ENCODE peak calls at places on chromosomes 12 and 14, in nine cellular contexts. S is CD8-positive, alpha-beta memory T cell; X is endothelial cell of umbilical vein; N is tibial nerve; H is tibial artery; U is colonic mucosa; J is CD8-positive, alpha-beta T cell; O is adrenal gland; M is neuronal stem cell. F is an unnamed sample.

GRCh38 chr14:34147461-34147860 is 196.6 kb upstream of the EGLN3 start:
- DNase-seq in U (no peak), X (no peak), J (no peak), O (no peak), M (no peak), S (no peak), N (no peak), H (no peak), F (no peak)

GRCh38 chr14:96167224-96168148 is 37.2 kb upstream of the BDKRB2 start:
- DNase-seq in S (no peak), U (peak), H (no peak), M (no peak), O (no peak), J (no peak), N (no peak), X (peak), F (no peak)

GRCh38 chr14:24630872-24631477 is 3.0 kb downstream of the GZMB start:
- DNase-seq in O (no peak), M (no peak), U (no peak), N (no peak), H (no peak), X (no peak), J (no peak), S (no peak), F (no peak)

GRCh38 chr14:99067141-99067920 is 204.7 kb downstream of the BCL11B start:
- DNase-seq in H (no peak), S (no peak), O (no peak), X (no peak), N (no peak), M (no peak), J (no peak), U (peak), F (no peak)

GRCh38 chr12:91732086-91732485 is 413.6 kb downstream of the BTG1 start:
- DNase-seq in U (no peak), O (no peak), J (no peak), X (no peak), N (no peak), M (no peak), H (no peak), S (no peak), F (no peak)

GRCh38 chr14:64493455-64493854 is 10.2 kb downstream of the ZBTB25 start:
- DNase-seq in M (no peak), J (no peak), H (no peak), U (no peak), N (no peak), S (no peak), O (no peak), X (no peak), F (no peak)

GRCh38 chr12:20370001-20370381 is 1.7 kb downstream of the PDE3A start:
- DNase-seq in M (no peak), H (peak), U (peak), N (peak), X (peak), S (no peak), J (no peak), O (no peak), F (no peak)

GRCh38 chr12:46830731-46831334 is 5.0 kb upstream of the SLC38A4 start:
- DNase-seq in X (no peak), O (peak), J (no peak), M (peak), S (no peak), U (no peak), N (no peak), H (no peak), F (no peak)

GRCh38 chr12:6927379-6927991 is at the start of gene ATN1:
- DNase-seq in X (peak), J (peak), M (peak), U (peak), H (peak), O (peak), S (peak), N (peak), F (peak)

GRCh38 chr14:66070542-66071319 is 415.4 kb upstream of the CCDC196 start:
- DNase-seq in X (peak), U (peak), J (peak), H (no peak), O (no peak), N (peak), S (peak), M (peak), F (peak)

GRCh38 chr12:132554857-132555630 is 55.3 kb downstream of the LRCOL1 start:
- DNase-seq in U (no peak), S (no peak), N (no peak), O (no peak), J (no peak), X (no peak), H (no peak), M (no peak), F (no peak)

GRCh38 chr12:109759595-109759994 is 46.0 kb downstream of the FAM222A start:
- DNase-seq in J (no peak), S (no peak), H (peak), M (no peak), O (peak), U (no peak), X (no peak), N (no peak), F (no peak)

GRCh38 chr12:52066346-52067080 is 3.3 kb upstream of the ATG101 start:
- DNase-seq in U (no peak), N (no peak), H (no peak), O (no peak), M (no peak), S (no peak), J (no peak), X (no peak), F (no peak)

GRCh38 chr12:49944046-49944445 is 6.5 kb upstream of the AQP2 start:
- DNase-seq in J (no peak), U (no peak), S (no peak), N (no peak), X (no peak), O (no peak), H (no peak), M (no peak), F (no peak)

GRCh38 chr12:66735275-66735674 is 56.4 kb upstream of the GRIP1 start:
- DNase-seq in N (no peak), J (no peak), H (no peak), M (no peak), S (no peak), X (no peak), U (no peak), O (no peak), F (no peak)

GRCh38 chr12:106247731-106248176 is at the start of gene CKAP4:
- DNase-seq in J (peak), H (peak), S (peak), X (peak), O (peak), N (peak), M (peak), U (peak), F (peak)

GRCh38 chr12:121975029-121975428 is 46.7 kb upstream of the BCL7A start:
- DNase-seq in O (no peak), N (no peak), X (no peak), J (no peak), U (no peak), M (no peak), H (no peak), S (no peak), F (no peak)

GRCh38 chr12:76029982-76030377 is 1.6 kb downstream of the PHLDA1 start:
- DNase-seq in X (peak), H (no peak), N (no peak), O (no peak), M (no peak), U (no peak), S (no peak), J (no peak), F (no peak)

GRCh38 chr12:30753761-30754382 is 879 bp downstream of the CAPRIN2 start:
- DNase-seq in N (no peak), M (no peak), J (no peak), U (no peak), O (no peak), S (no peak), X (peak), H (no peak), F (no peak)

GRCh38 chr12:80053048-80053790 is 46.1 kb upstream of the OTOGL start:
- DNase-seq in S (no peak), H (peak), X (peak), J (no peak), M (no peak), N (peak), O (peak), U (peak), F (peak)

GRCh38 chr12:130079254-130079653 is 83.0 kb upstream of the FZD10 start:
- DNase-seq in H (no peak), J (no peak), M (no peak), U (no peak), S (no peak), N (no peak), O (no peak), X (no peak), F (no peak)

GRCh38 chr12:23895792-23896218 is 53.7 kb downstream of the SOX5 start:
- DNase-seq in J (no peak), X (peak), M (peak), U (no peak), H (no peak), O (no peak), S (no peak), N (no peak), F (peak)

GRCh38 chr14:92846162-92846897 is 52.2 kb downstream of the GOLGA5 start:
- DNase-seq in S (no peak), X (peak), U (no peak), H (peak), O (peak), M (no peak), J (no peak), N (no peak), F (no peak)

GRCh38 chr12:119669744-119670472 is 2.0 kb downstream of the PRKAB1 start:
- DNase-seq in O (no peak), N (no peak), J (no peak), S (no peak), H (no peak), X (peak), M (no peak), U (peak), F (no peak)

DNA sequence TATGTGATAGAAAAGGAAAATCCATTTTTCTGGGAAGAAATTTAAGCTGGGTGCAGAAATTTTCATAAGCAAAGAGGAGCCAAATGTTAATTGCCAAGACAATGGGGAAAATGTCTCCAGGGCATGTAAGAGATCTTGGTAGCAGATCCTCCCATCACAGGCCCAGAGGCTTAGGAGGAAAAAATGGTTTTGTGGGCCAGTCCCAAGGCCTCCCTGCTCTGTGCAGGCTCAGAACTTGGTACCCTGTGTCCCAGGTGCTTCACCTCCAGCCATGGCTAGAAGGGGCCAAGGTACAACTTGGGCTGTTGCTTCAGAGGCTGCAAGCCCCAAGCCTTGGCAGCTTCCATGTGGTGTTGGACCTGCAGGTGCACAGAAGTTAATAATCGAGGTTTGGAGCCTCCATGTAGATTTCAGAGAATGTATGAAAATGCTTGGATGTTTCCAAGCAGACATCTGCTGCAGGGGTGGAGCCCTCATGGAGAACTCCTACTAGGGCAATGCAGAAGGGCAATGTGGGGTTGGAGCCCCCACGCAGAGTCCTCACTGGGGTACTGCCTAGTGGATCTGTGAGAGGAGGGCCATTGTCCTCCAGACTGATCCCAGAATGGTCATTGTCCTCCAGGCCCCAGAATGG is 77.7 kb upstream of the ATP2B1 start:
- DNase-seq in J (no peak), S (no peak), X (no peak), H (no peak), U (no peak), O (no peak), N (no peak), M (no peak), F (no peak)
- H3K27ac ChIP-seq in J (no peak), S (no peak), X (no peak), H (no peak), U (no peak), O (no peak), N (no peak), M (no peak), F (no peak)

DNA sequence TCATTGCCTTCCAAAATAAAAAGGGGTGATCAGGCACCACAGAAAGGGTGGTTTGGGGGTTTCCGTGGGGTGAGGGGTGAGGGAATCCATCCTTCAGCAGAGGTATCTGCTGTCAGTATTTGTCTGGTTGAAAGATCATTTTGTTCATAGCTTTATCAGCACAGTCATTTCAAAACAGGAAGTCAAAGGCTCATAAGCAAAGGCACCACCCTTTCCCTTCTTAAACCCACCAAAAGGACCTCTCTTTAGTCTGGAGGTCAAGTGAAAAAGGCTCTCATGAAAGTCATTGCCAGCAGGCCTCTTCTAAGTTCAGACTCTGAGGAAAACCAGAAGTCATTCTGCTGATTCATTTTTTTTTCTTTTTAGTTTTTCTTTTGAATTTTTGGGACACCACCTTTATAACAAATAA is 6.2 kb downstream of the CHST11 start:
- DNase-seq in S (peak), U (no peak), X (peak), N (no peak), J (peak), M (no peak), O (no peak), H (no peak), F (no peak)
- H3K27ac ChIP-seq in S (peak), U (peak), X (peak), N (peak), J (peak), M (no peak), O (no peak), H (peak), F (no peak)

DNA sequence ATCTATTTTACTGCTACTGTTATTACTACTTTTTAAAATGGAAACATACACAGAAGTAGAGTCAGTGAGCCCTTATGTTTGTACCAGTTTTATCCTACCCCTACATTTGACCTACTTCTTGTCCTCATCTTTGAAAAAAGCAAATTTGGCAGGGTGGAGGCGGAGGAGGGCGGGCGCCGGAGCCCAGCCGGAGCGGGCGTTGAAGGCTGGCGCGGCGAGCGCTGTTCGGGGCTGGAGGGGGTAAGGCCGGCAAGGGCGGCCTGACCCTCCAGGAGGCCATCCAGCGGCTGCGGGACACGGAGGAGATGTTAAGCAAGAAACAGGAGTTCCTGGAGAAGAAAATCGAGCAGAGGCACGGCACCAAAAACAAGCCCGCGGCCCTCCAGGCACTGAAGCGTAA is 27.2 kb downstream of the FBXO34 start:
- DNase-seq in S (no peak), U (no peak), N (no peak), X (no peak), H (no peak), J (no peak), O (no peak), M (no peak), F (no peak)
- H3K27ac ChIP-seq in S (no peak), U (peak), N (no peak), X (no peak), H (no peak), J (no peak), O (no peak), M (no peak), F (no peak)

GRCh38 chr14:73745571-73746539 is 31.7 kb upstream of the PNMA1 start:
- DNase-seq in H (no peak), U (no peak), M (no peak), N (no peak), X (no peak), S (no peak), O (no peak), J (no peak), F (no peak)

GRCh38 chr14:73748858-73749357 is 34.7 kb upstream of the PNMA1 start:
- DNase-seq in S (no peak), O (no peak), X (no peak), U (no peak), H (no peak), N (no peak), M (no peak), J (no peak), F (no peak)

GRCh38 chr14:73749706-73750105 is 35.5 kb upstream of the PNMA1 start:
- DNase-seq in X (no peak), H (no peak), N (no peak), J (no peak), M (no peak), S (peak), U (peak), O (no peak), F (no peak)

GRCh38 chr14:73746540-73747385 is 32.6 kb upstream of the PNMA1 start:
- DNase-seq in N (no peak), J (no peak), X (no peak), M (no peak), S (no peak), H (no peak), O (no peak), U (no peak), F (no peak)

GRCh38 chr14:73747386-73748211 is 33.4 kb upstream of the PNMA1 start:
- DNase-seq in H (no peak), X (no peak), O (no peak), N (no peak), S (no peak), M (no peak), J (no peak), U (no peak), F (no peak)
- H3K27ac ChIP-seq in H (peak), X (no peak), O (no peak), N (peak), S (peak), M (no peak), J (no peak), U (peak), F (no peak)

DNA sequence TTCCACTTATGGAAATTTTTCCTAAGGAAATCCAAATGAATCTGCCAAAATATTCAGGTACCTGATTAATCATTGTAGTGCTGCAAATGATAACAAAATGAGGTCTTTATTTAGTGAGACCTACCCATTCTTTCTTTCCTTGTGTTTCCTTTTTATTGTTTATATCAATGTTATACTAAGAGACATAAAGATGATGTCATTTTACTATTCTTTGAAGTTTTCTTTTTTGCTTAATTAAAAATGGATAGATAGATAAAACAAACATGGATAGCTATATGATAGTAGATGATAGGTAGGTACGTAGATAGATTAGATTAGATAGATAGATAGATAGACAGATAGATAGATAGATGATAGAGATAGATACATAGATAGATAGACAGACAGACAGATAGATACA is 669.5 kb upstream of the TBX3 start:
- DNase-seq in N (no peak), H (no peak), O (no peak), S (no peak), J (no peak), U (no peak), X (no peak), M (no peak), F (no peak)
- H3K27ac ChIP-seq in N (peak), H (peak), O (no peak), S (no peak), J (no peak), U (no peak), X (no peak), M (no peak), F (no peak)

GRCh38 chr14:68571928-68572525 is 220.8 kb downstream of the ZFP36L1 start:
- DNase-seq in H (no peak), O (no peak), S (no peak), U (no peak), J (no peak), N (no peak), M (no peak), X (no peak), F (no peak)

GRCh38 chr14:68568907-68569545 is 223.8 kb downstream of the ZFP36L1 start:
- DNase-seq in H (no peak), N (no peak), X (peak), S (no peak), O (no peak), M (peak), J (no peak), U (no peak), F (no peak)

GRCh38 chr14:68571073-68571703 is 221.7 kb downstream of the ZFP36L1 start:
- DNase-seq in M (no peak), N (no peak), U (no peak), S (no peak), X (no peak), J (no peak), H (no peak), O (no peak), F (no peak)

GRCh38 chr14:68569970-68570409 is 222.9 kb downstream of the ZFP36L1 start:
- DNase-seq in J (no peak), H (no peak), S (no peak), X (peak), U (no peak), M (no peak), O (no peak), N (no peak), F (no peak)

GRCh38 chr14:68569546-68569908 is 223.3 kb downstream of the ZFP36L1 start:
- DNase-seq in S (no peak), O (no peak), J (no peak), M (no peak), X (peak), N (no peak), H (no peak), U (no peak), F (no peak)
- H3K27ac ChIP-seq in S (no peak), O (no peak), J (no peak), M (peak), X (peak), N (peak), H (no peak), U (no peak), F (no peak)

DNA sequence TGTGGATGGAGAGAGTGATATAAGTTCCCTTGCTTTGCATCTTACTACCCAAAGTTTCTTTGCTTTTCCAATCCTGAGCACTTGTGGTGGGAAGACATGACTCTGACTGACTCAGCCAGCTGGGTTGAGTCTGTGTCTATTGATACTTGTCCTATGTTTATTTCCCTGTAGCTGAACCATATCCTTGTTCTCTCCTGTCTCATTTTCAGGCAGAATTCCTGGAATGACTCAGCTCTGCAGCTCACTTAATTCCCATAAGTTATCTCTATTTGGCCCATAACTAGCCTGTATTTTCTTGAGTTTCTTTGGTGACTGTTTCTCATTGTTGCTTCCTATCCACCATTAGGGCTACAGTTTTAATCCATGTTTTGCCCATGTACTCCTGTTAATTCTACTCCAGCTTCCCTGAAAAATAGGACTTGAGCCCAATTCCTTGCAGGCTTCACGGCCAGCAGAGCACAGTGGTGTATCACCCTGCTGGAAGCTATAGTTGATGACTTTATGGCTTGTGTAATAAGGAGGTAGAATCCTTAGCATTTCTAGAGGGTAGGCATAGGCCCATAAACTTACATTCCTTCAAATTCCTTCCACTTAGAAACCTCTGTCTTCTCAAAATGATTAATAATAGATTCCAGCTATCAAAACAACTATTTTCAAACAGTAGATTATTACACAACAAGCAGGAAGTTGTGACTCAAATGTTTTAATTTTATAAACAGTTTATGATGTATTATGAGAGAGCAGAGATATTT is 183.1 kb downstream of the TMTC3 start:
- DNase-seq in M (no peak), N (no peak), S (no peak), H (no peak), X (peak), O (no peak), U (no peak), J (no peak), F (no peak)
- H3K27ac ChIP-seq in M (no peak), N (peak), S (no peak), H (no peak), X (peak), O (no peak), U (no peak), J (no peak), F (no peak)